ENCODE peak calls at places on chromosomes 4 and X, in six cellular contexts. Z is mucosa of descending colon; G is stimulated activated CD8-positive, alpha-beta memory T cell treated with anti-CD3 and anti-CD28 coated beads, Interleukin-4, amount 100 ng/mL, for 4 hours; C is EL; O is SK-N-SH; L is AG09309. J is an unnamed sample.

GRCh38 chrX:81120936-81121351 is 80.8 kb downstream of the HMGN5 start:
- DNase-seq in Z (peak; percentile 50), G (no peak), C (peak; percentile 48), O (peak; percentile 8), L (no peak), J (peak; percentile 49)

GRCh38 chrX:103464071-103464773 is 55.1 kb downstream of the RAB40A start:
- DNase-seq in Z (peak; percentile 12), G (no peak), C (peak; percentile 37), O (peak; percentile 37), L (no peak), J (peak; percentile 43)

GRCh38 chr4:110201502-110201901 is 3.1 kb upstream of the ELOVL6 start:
- DNase-seq in Z (no peak), G (no peak), C (no peak), O (no peak), L (no peak), J (no peak)

GRCh38 chrX:136176399-136176825 is 29.1 kb downstream of the FHL1 start:
- DNase-seq in Z (no peak), G (no peak), C (peak; percentile 85), O (no peak), L (peak; percentile 66), J (peak; percentile 88)

GRCh38 chrX:134865730-134866129 is 125.1 kb upstream of the SMIM10 start:
- DNase-seq in Z (no peak), G (no peak), C (no peak), O (no peak), L (no peak), J (no peak)

GRCh38 chr4:118740869-118741268 is 55.7 kb downstream of the METTL14 start:
- DNase-seq in Z (no peak), G (no peak), C (no peak), O (peak; percentile 10), L (no peak), J (peak; percentile 66)

GRCh38 chrX:10175317-10175871 is 18.6 kb downstream of the CLCN4 start:
- DNase-seq in Z (no peak), G (no peak), C (peak; percentile 21), O (no peak), L (peak; percentile 35), J (peak; percentile 69)

GRCh38 chr4:16685536-16685935 is 212.9 kb downstream of the LDB2 start:
- DNase-seq in Z (no peak), G (no peak), C (peak; percentile 95), O (no peak), L (no peak), J (peak; percentile 83)

GRCh38 chr4:83328486-83328885 is 6.2 kb downstream of the HPSE start:
- DNase-seq in Z (no peak), G (no peak), C (peak; percentile 9), O (no peak), L (no peak), J (no peak)

GRCh38 chr4:97239699-97239997 is 903.6 kb downstream of the STPG2 start:
- DNase-seq in Z (no peak), G (no peak), C (no peak), O (no peak), L (no peak), J (no peak)

GRCh38 chr4:142781114-142781513 is 65.0 kb downstream of the INPP4B start:
- DNase-seq in Z (no peak), G (no peak), C (peak; percentile 24), O (no peak), L (no peak), J (no peak)

GRCh38 chr4:81164623-81165416 is 50.2 kb downstream of the PRKG2 start:
- DNase-seq in Z (peak; percentile 33), G (no peak), C (peak; percentile 24), O (no peak), L (no peak), J (peak; percentile 77)

GRCh38 chr4:575281-576141 is 584 bp downstream of the TMEM271 start:
- DNase-seq in Z (peak; percentile 18), G (no peak), C (no peak), O (peak; percentile 68), L (peak; percentile 2), J (peak; percentile 82)

GRCh38 chrX:24173115-24173847 is 23.8 kb downstream of the ZFX start:
- DNase-seq in Z (no peak), G (no peak), C (no peak), O (no peak), L (no peak), J (peak; percentile 38)

GRCh38 chr4:136637071-136637777 is 895.1 kb downstream of the PCDH18 start:
- DNase-seq in Z (peak; percentile 60), G (no peak), C (peak; percentile 3), O (peak; percentile 22), L (no peak), J (peak; percentile 18)

GRCh38 chrX:64152857-64153256 is 52.7 kb downstream of the AMER1 start:
- DNase-seq in Z (no peak), G (no peak), C (no peak), O (no peak), L (no peak), J (no peak)

GRCh38 chr4:108502366-108502765 is 118.0 kb upstream of the RPL34 start:
- DNase-seq in Z (no peak), G (no peak), C (no peak), O (no peak), L (no peak), J (no peak)

GRCh38 chrX:14228611-14229010 is 198.9 kb upstream of the GEMIN8 start:
- DNase-seq in Z (no peak), G (no peak), C (peak; percentile 10), O (no peak), L (no peak), J (peak; percentile 0)

GRCh38 chrX:151543706-151544105 is 19.8 kb upstream of the PASD1 start:
- DNase-seq in Z (no peak), G (no peak), C (peak; percentile 3), O (no peak), L (no peak), J (no peak)

GRCh38 chr4:2662598-2662997 is 93.5 kb downstream of the TNIP2 start:
- DNase-seq in Z (no peak), G (no peak), C (peak; percentile 84), O (no peak), L (peak; percentile 88), J (peak; percentile 82)

GRCh38 chrX:13876652-13877051 is 59.8 kb upstream of the GPM6B start:
- DNase-seq in Z (no peak), G (no peak), C (peak; percentile 63), O (no peak), L (no peak), J (peak; percentile 81)

GRCh38 chr4:81786063-81786763 is 314.5 kb upstream of the RASGEF1B start:
- DNase-seq in Z (peak; percentile 55), G (no peak), C (no peak), O (no peak), L (no peak), J (no peak)

GRCh38 chrX:66760648-66761047 is 121.8 kb upstream of the EDA2R start:
- DNase-seq in Z (no peak), G (no peak), C (peak; percentile 0), O (no peak), L (no peak), J (no peak)

GRCh38 chr4:116866116-116866515 is 219.3 kb downstream of the TRAM1L1 start:
- DNase-seq in Z (no peak), G (no peak), C (no peak), O (no peak), L (no peak), J (peak; percentile 65)

GRCh38 chr4:169208516-169208915 is 62.2 kb downstream of the SH3RF1 start:
- DNase-seq in Z (no peak), G (no peak), C (peak; percentile 58), O (no peak), L (no peak), J (no peak)

GRCh38 chr4:69057620-69058409 is 38.5 kb upstream of the UGT2B7 start:
- DNase-seq in Z (peak; percentile 27), G (no peak), C (no peak), O (no peak), L (no peak), J (peak; percentile 30)

GRCh38 chr4:106062452-106062875 is 167.2 kb downstream of the NPNT start:
- DNase-seq in Z (no peak), G (no peak), C (peak; percentile 73), O (no peak), L (peak; percentile 7), J (peak; percentile 86)

GRCh38 chrX:38426785-38427184 is 74.4 kb downstream of the OTC start:
- DNase-seq in Z (peak; percentile 9), G (no peak), C (no peak), O (no peak), L (no peak), J (peak; percentile 5)

GRCh38 chrX:100980608-100981497 is 11.3 kb downstream of the ARL13A start:
- DNase-seq in Z (no peak), G (no peak), C (peak; percentile 87), O (no peak), L (no peak), J (peak; percentile 82)

GRCh38 chr4:173362666-173363065 is 8.1 kb upstream of the SAP30 start:
- DNase-seq in Z (no peak), G (no peak), C (no peak), O (no peak), L (no peak), J (no peak)

GRCh38 chr4:161936625-161937133 is 227.1 kb downstream of the FSTL5 start:
- DNase-seq in Z (no peak), G (no peak), C (peak; percentile 75), O (peak; percentile 0), L (peak; percentile 91), J (peak; percentile 99)

GRCh38 chr4:6647582-6648230 is 7.2 kb downstream of the MRFAP1 start:
- DNase-seq in Z (no peak), G (no peak), C (no peak), O (no peak), L (no peak), J (no peak)

J was measured in fibroblast of lung.